ENCODE peak calls at places on chromosomes 11 and 22, in six cellular contexts. G is NCI-H2029, X is H4, P is transverse colon, U is left ventricle myocardium inferior, E is colonic mucosa. Y is an unnamed sample.

GRCh38 chr22:50236731-50237409 is 8.0 kb downstream of the TUBGCP6 start:
- DNase-seq in P (no peak), G (no peak), E (no peak), X (no peak), U (peak), Y (no peak)

GRCh38 chr11:117096140-117096972 is 1.9 kb downstream of the SIK3 start:
- DNase-seq in U (no peak), X (no peak), P (peak), G (no peak), E (peak), Y (no peak)

GRCh38 chr11:121446752-121447156 is 5.4 kb upstream of the SORL1 start:
- DNase-seq in P (no peak), G (no peak), X (no peak), U (no peak), E (no peak), Y (no peak)

GRCh38 chr22:39176067-39176621 is 23.7 kb upstream of the CBX7 start:
- DNase-seq in P (peak), X (peak), U (peak), E (no peak), G (no peak), Y (peak)

GRCh38 chr11:100932474-100933100 is 197.0 kb downstream of the PGR start:
- DNase-seq in G (no peak), U (no peak), P (no peak), X (peak), E (no peak), Y (no peak)

GRCh38 chr22:39960791-39961746 is 872 bp downstream of the TMA7B start:
- DNase-seq in G (no peak), P (peak), E (no peak), X (peak), U (no peak), Y (no peak)

GRCh38 chr11:77473801-77474508 is at the start of gene PAK1:
- DNase-seq in G (peak), X (peak), U (peak), E (peak), P (peak), Y (peak)

GRCh38 chr22:44671742-44672141 is 30.3 kb upstream of the PRR5 start:
- DNase-seq in E (no peak), P (no peak), U (no peak), G (no peak), X (peak), Y (no peak)

GRCh38 chr11:13207665-13208594 is 69.7 kb upstream of the BMAL1 start:
- DNase-seq in X (peak), G (peak), E (peak), P (peak), U (no peak), Y (peak)

GRCh38 chr11:17734418-17734911 is at the start of gene KCNC1:
- DNase-seq in P (no peak), E (no peak), U (no peak), X (no peak), G (peak), Y (peak)

GRCh38 chr11:111793863-111794262 is 27.7 kb upstream of the PPP2R1B start:
- DNase-seq in E (no peak), X (no peak), U (no peak), G (no peak), P (no peak), Y (no peak)